ENCODE peak calls at places on chromosomes 4 and X, in six cellular contexts. One of them, this sample, is unnamed. For H3K27me3 and H3K9me3, the result is how much of the 10 kb centered on the place peaks cover.

GRCh38 chr4:8211737-8212581 is 12.9 kb downstream of the SH3TC1 start:
- DNase-seq in ovary: no peak
- DNase-seq in adrenal gland: no peak
- DNase-seq in colonic mucosa: no peak
- DNase-seq in pancreas: peak
- DNase-seq in heart right ventricle: no peak
- DNase-seq in this sample: no peak

GRCh38 chrX:110569506-110569905 is 210.9 kb downstream of the RTL9 start:
- DNase-seq in ovary: no peak
- DNase-seq in adrenal gland: no peak
- DNase-seq in colonic mucosa: no peak
- DNase-seq in pancreas: no peak
- DNase-seq in heart right ventricle: no peak
- DNase-seq in this sample: no peak

GRCh38 chr4:150302553-150302952 is 224.3 kb downstream of the DCLK2 start:
- DNase-seq in ovary: no peak
- DNase-seq in adrenal gland: no peak
- DNase-seq in colonic mucosa: no peak
- DNase-seq in pancreas: no peak
- DNase-seq in heart right ventricle: no peak
- DNase-seq in this sample: no peak

GRCh38 chr4:25830545-25830944 is 32.2 kb downstream of the SEL1L3 start:
- DNase-seq in ovary: no peak
- DNase-seq in adrenal gland: no peak
- DNase-seq in colonic mucosa: no peak
- DNase-seq in pancreas: no peak
- DNase-seq in heart right ventricle: no peak
- DNase-seq in this sample: no peak

GRCh38 chr4:28443371-28443770 is 1582.7 kb downstream of the STIM2 start:
- DNase-seq in ovary: no peak
- DNase-seq in adrenal gland: no peak
- DNase-seq in colonic mucosa: no peak
- DNase-seq in pancreas: no peak
- DNase-seq in heart right ventricle: no peak
- DNase-seq in this sample: no peak

GRCh38 chrX:153766098-153766817 is 2.2 kb downstream of the PLXNB3 start:
- DNase-seq in ovary: no peak
- DNase-seq in adrenal gland: peak
- DNase-seq in colonic mucosa: no peak
- DNase-seq in pancreas: no peak
- DNase-seq in heart right ventricle: peak
- DNase-seq in this sample: peak

GRCh38 chr4:142360657-142361056 is 485.4 kb downstream of the INPP4B start:
- DNase-seq in ovary: no peak
- DNase-seq in adrenal gland: no peak
- DNase-seq in colonic mucosa: no peak
- DNase-seq in pancreas: no peak
- DNase-seq in heart right ventricle: no peak
- DNase-seq in this sample: no peak

GRCh38 chrX:43750248-43750676 is 94.2 kb downstream of the MAOA start:
- DNase-seq in ovary: peak
- DNase-seq in adrenal gland: peak
- DNase-seq in colonic mucosa: peak
- DNase-seq in pancreas: peak
- DNase-seq in heart right ventricle: no peak
- DNase-seq in this sample: peak

GRCh38 chrX:46758163-46758955 is 559 bp downstream of the SLC9A7 start:
- DNase-seq in ovary: peak
- DNase-seq in adrenal gland: peak
- DNase-seq in colonic mucosa: no peak
- DNase-seq in pancreas: peak
- DNase-seq in heart right ventricle: peak
- DNase-seq in this sample: no peak

GRCh38 chrX:3143043-3143799 is 102.0 kb downstream of the ARSF start:
- DNase-seq in ovary: no peak
- DNase-seq in adrenal gland: no peak
- DNase-seq in colonic mucosa: no peak
- DNase-seq in pancreas: no peak
- DNase-seq in heart right ventricle: no peak
- DNase-seq in this sample: no peak

GRCh38 chr4:4416981-4417380 is 30.1 kb downstream of the NSG1 start:
- DNase-seq in ovary: no peak
- DNase-seq in adrenal gland: no peak
- DNase-seq in colonic mucosa: no peak
- DNase-seq in pancreas: no peak
- DNase-seq in heart right ventricle: no peak
- DNase-seq in this sample: no peak

GRCh38 chr4:25865586-25865985 is 2.8 kb upstream of the SEL1L3 start:
- DNase-seq in ovary: no peak
- DNase-seq in adrenal gland: no peak
- DNase-seq in colonic mucosa: peak
- DNase-seq in pancreas: peak
- DNase-seq in heart right ventricle: no peak
- DNase-seq in this sample: no peak

GRCh38 chrX:124232523-124233201 is 99.8 kb upstream of the TEX13D start:
- DNase-seq in ovary: no peak
- DNase-seq in adrenal gland: no peak
- DNase-seq in colonic mucosa: no peak
- DNase-seq in pancreas: no peak
- DNase-seq in heart right ventricle: no peak
- DNase-seq in this sample: no peak

GRCh38 chr4:30770049-30770549 is 49.9 kb downstream of the PCDH7 start:
- DNase-seq in ovary: no peak
- DNase-seq in adrenal gland: no peak
- DNase-seq in colonic mucosa: no peak
- DNase-seq in pancreas: no peak
- DNase-seq in heart right ventricle: no peak
- DNase-seq in this sample: no peak

GRCh38 chr4:98544818-98545399 is 113.5 kb downstream of the TSPAN5 start:
- DNase-seq in ovary: no peak
- DNase-seq in adrenal gland: no peak
- DNase-seq in colonic mucosa: no peak
- DNase-seq in pancreas: no peak
- DNase-seq in heart right ventricle: no peak
- DNase-seq in this sample: no peak

GRCh38 chr4:102449751-102450352 is 51.3 kb upstream of the NFKB1 start:
- DNase-seq in ovary: no peak
- DNase-seq in adrenal gland: peak
- DNase-seq in colonic mucosa: peak
- DNase-seq in pancreas: no peak
- DNase-seq in heart right ventricle: no peak
- DNase-seq in this sample: no peak

GRCh38 chr4:108519911-108520310 is 100.5 kb upstream of the RPL34 start:
- DNase-seq in ovary: no peak
- DNase-seq in adrenal gland: no peak
- DNase-seq in colonic mucosa: no peak
- DNase-seq in pancreas: no peak
- DNase-seq in heart right ventricle: no peak
- DNase-seq in this sample: no peak

GRCh38 chr4:176307591-176307920 is 12.2 kb upstream of the SPCS3 start:
- DNase-seq in ovary: no peak
- DNase-seq in adrenal gland: no peak
- DNase-seq in colonic mucosa: no peak
- DNase-seq in pancreas: no peak
- DNase-seq in heart right ventricle: no peak
- DNase-seq in this sample: no peak

GRCh38 chr4:121913667-121914066 is 38.2 kb downstream of the TRPC3 start:
- DNase-seq in ovary: no peak
- DNase-seq in adrenal gland: no peak
- DNase-seq in colonic mucosa: no peak
- DNase-seq in pancreas: no peak
- DNase-seq in heart right ventricle: no peak
- DNase-seq in this sample: no peak

GRCh38 chrX:140508958-140509357 is 4.1 kb upstream of the SOX3 start:
- DNase-seq in ovary: no peak
- DNase-seq in adrenal gland: no peak
- DNase-seq in colonic mucosa: no peak
- DNase-seq in pancreas: no peak
- DNase-seq in heart right ventricle: no peak
- DNase-seq in this sample: no peak

GRCh38 chrX:29617725-29618124 is 597.6 kb upstream of the MAGEB2 start:
- DNase-seq in ovary: no peak
- DNase-seq in adrenal gland: no peak
- DNase-seq in colonic mucosa: no peak
- DNase-seq in pancreas: no peak
- DNase-seq in heart right ventricle: no peak
- DNase-seq in this sample: no peak

GRCh38 chr4:6953751-6954380 is 44.2 kb downstream of the TBC1D14 start:
- DNase-seq in ovary: peak
- DNase-seq in adrenal gland: peak
- DNase-seq in colonic mucosa: peak
- DNase-seq in pancreas: peak
- DNase-seq in heart right ventricle: peak
- DNase-seq in this sample: peak

GRCh38 chrX:63754141-63754859 is 30.7 kb downstream of the ARHGEF9 start:
- DNase-seq in ovary: no peak
- DNase-seq in adrenal gland: no peak
- DNase-seq in colonic mucosa: peak
- DNase-seq in pancreas: peak
- DNase-seq in heart right ventricle: no peak
- DNase-seq in this sample: no peak

GRCh38 chr4:131470360-131470759 is 1678.7 kb upstream of the PCDH10 start:
- DNase-seq in ovary: no peak
- DNase-seq in adrenal gland: no peak
- DNase-seq in colonic mucosa: no peak
- DNase-seq in pancreas: no peak
- DNase-seq in heart right ventricle: no peak
- DNase-seq in this sample: no peak

GRCh38 chr4:128334256-128334655 is 46.6 kb upstream of the PGRMC2 start:
- DNase-seq in ovary: no peak
- DNase-seq in adrenal gland: no peak
- DNase-seq in colonic mucosa: no peak
- DNase-seq in pancreas: no peak
- DNase-seq in heart right ventricle: no peak
- DNase-seq in this sample: no peak

GRCh38 chrX:47217121-47217851 is 1.2 kb upstream of the CDK16 start:
- DNase-seq in ovary: peak
- DNase-seq in adrenal gland: peak
- DNase-seq in colonic mucosa: peak
- DNase-seq in pancreas: no peak
- DNase-seq in heart right ventricle: no peak
- DNase-seq in this sample: peak

GRCh38 chrX:150546711-150547153 is 21.7 kb upstream of the MTM1 start:
- DNase-seq in ovary: peak
- DNase-seq in adrenal gland: no peak
- DNase-seq in colonic mucosa: no peak
- DNase-seq in pancreas: no peak
- DNase-seq in heart right ventricle: no peak
- DNase-seq in this sample: no peak

GRCh38 chrX:114906978-114907510 is 110.4 kb downstream of the IL13RA2 start:
- DNase-seq in ovary: no peak
- DNase-seq in adrenal gland: no peak
- DNase-seq in colonic mucosa: no peak
- DNase-seq in pancreas: no peak
- DNase-seq in heart right ventricle: no peak
- DNase-seq in this sample: no peak

GRCh38 chr4:76208005-76208765 is 5.4 kb downstream of the SCARB2 start:
- DNase-seq in ovary: peak
- DNase-seq in adrenal gland: peak
- DNase-seq in colonic mucosa: peak
- DNase-seq in pancreas: peak
- DNase-seq in heart right ventricle: peak
- DNase-seq in this sample: peak

GRCh38 chrX:19514791-19515614 is at the start of gene MAP3K15:
- DNase-seq in ovary: peak
- DNase-seq in adrenal gland: peak
- DNase-seq in colonic mucosa: peak
- DNase-seq in pancreas: peak
- DNase-seq in heart right ventricle: peak
- DNase-seq in this sample: peak

GRCh38 chr4:33302298-33302697 is 2582.1 kb downstream of the PCDH7 start:
- DNase-seq in ovary: no peak
- DNase-seq in adrenal gland: no peak
- DNase-seq in colonic mucosa: no peak
- DNase-seq in pancreas: no peak
- DNase-seq in heart right ventricle: no peak
- DNase-seq in this sample: no peak
- H3K27me3 ChIP-seq in ovary: under half
- H3K27me3 ChIP-seq in adrenal gland: under half
- H3K27me3 ChIP-seq in colonic mucosa: under half
- H3K27me3 ChIP-seq in pancreas: under half
- H3K27me3 ChIP-seq in heart right ventricle: under half
- H3K27me3 ChIP-seq in this sample: under half

GRCh38 chr4:184896868-184897715 is 71.3 kb upstream of the ACSL1 start:
- DNase-seq in ovary: no peak
- DNase-seq in adrenal gland: no peak
- DNase-seq in colonic mucosa: no peak
- DNase-seq in pancreas: no peak
- DNase-seq in heart right ventricle: no peak
- DNase-seq in this sample: no peak
- H3K9me3 ChIP-seq in ovary: under half
- H3K9me3 ChIP-seq in adrenal gland: under half
- H3K9me3 ChIP-seq in colonic mucosa: under half
- H3K9me3 ChIP-seq in pancreas: under half
- H3K9me3 ChIP-seq in heart right ventricle: under half
- H3K9me3 ChIP-seq in this sample: under half

GRCh38 chr4:89657931-89658700 is 178.8 kb downstream of the SNCA start:
- DNase-seq in ovary: no peak
- DNase-seq in adrenal gland: no peak
- DNase-seq in colonic mucosa: no peak
- DNase-seq in pancreas: no peak
- DNase-seq in heart right ventricle: no peak
- DNase-seq in this sample: no peak
- TF ChIP-seq CTCF in ovary: no peak
- TF ChIP-seq CTCF in adrenal gland: peak
- TF ChIP-seq CTCF in colonic mucosa: no peak
- TF ChIP-seq CTCF in pancreas: no peak
- TF ChIP-seq CTCF in heart right ventricle: peak
- TF ChIP-seq CTCF in this sample: no peak

GRCh38 chrX:8462488-8462887 is 2.1 kb upstream of the VCX3B start:
- DNase-seq in ovary: no peak
- DNase-seq in adrenal gland: no peak
- DNase-seq in colonic mucosa: no peak
- DNase-seq in pancreas: no peak
- DNase-seq in heart right ventricle: no peak
- DNase-seq in this sample: no peak
- H3K27me3 ChIP-seq in ovary: under half
- H3K27me3 ChIP-seq in adrenal gland: under half
- H3K27me3 ChIP-seq in colonic mucosa: under half
- H3K27me3 ChIP-seq in pancreas: under half
- H3K27me3 ChIP-seq in heart right ventricle: under half
- H3K27me3 ChIP-seq in this sample: under half

GRCh38 chr4:2180410-2180809 is 61.5 kb downstream of the HAUS3 start:
- DNase-seq in ovary: no peak
- DNase-seq in adrenal gland: no peak
- DNase-seq in colonic mucosa: no peak
- DNase-seq in pancreas: no peak
- DNase-seq in heart right ventricle: no peak
- DNase-seq in this sample: no peak
- H3K9me3 ChIP-seq in ovary: under half
- H3K9me3 ChIP-seq in adrenal gland: under half
- H3K9me3 ChIP-seq in colonic mucosa: under half
- H3K9me3 ChIP-seq in pancreas: under half
- H3K9me3 ChIP-seq in heart right ventricle: under half
- H3K9me3 ChIP-seq in this sample: under half

GRCh38 chr4:41725254-41725653 is 23.3 kb downstream of the PHOX2B start:
- DNase-seq in ovary: no peak
- DNase-seq in adrenal gland: no peak
- DNase-seq in colonic mucosa: no peak
- DNase-seq in pancreas: no peak
- DNase-seq in heart right ventricle: no peak
- DNase-seq in this sample: no peak
- TF ChIP-seq CTCF in ovary: no peak
- TF ChIP-seq CTCF in adrenal gland: no peak
- TF ChIP-seq CTCF in colonic mucosa: no peak
- TF ChIP-seq CTCF in pancreas: no peak
- TF ChIP-seq CTCF in heart right ventricle: no peak
- TF ChIP-seq CTCF in this sample: no peak

GRCh38 chr4:173535165-173535737 is 5.2 kb upstream of the HAND2 start:
- DNase-seq in ovary: no peak
- DNase-seq in adrenal gland: no peak
- DNase-seq in colonic mucosa: no peak
- DNase-seq in pancreas: no peak
- DNase-seq in heart right ventricle: no peak
- DNase-seq in this sample: no peak
- H3K27me3 ChIP-seq in ovary: under half
- H3K27me3 ChIP-seq in adrenal gland: half or more
- H3K27me3 ChIP-seq in colonic mucosa: half or more
- H3K27me3 ChIP-seq in pancreas: under half
- H3K27me3 ChIP-seq in heart right ventricle: half or more
- H3K27me3 ChIP-seq in this sample: under half